ENCODE peak calls at places on chromosomes 5 and 9, in ten cellular contexts. O is stomach; Z is stimulated activated CD4-positive, alpha-beta T cell treated with anti-CD3 and anti-CD28 coated beads, Interleukin-12 subunit alpha, Interleukin-12 subunit beta, amount 100 ng/mL, for 48 hours; J is fibroblast of the aortic adventitia; W is activated CD4-positive, alpha-beta T cell treated with anti-CD3 and anti-CD28 coated beads, Interleukin-2, amount 50 U/mL, for 1 hour; Q is islet precursor cell; B is omental fat pad; P is hypothalamus; R is NCI-H1092 treated with DMSO at 0.1 percent for 48 hours; I is activated gamma-delta T cell. Y is an unnamed sample.

GRCh38 chr5:140345919-140346347 is 470 bp downstream of the HBEGF start:
- DNase-seq in O (peak), Z (no peak), J (peak), W (no peak), Q (peak), B (no peak), P (peak), R (peak), I (no peak), Y (peak)

GRCh38 chr9:105835721-105836120 is 141.4 kb downstream of the TMEM38B start:
- DNase-seq in O (no peak), Z (no peak), J (no peak), W (no peak), Q (no peak), B (no peak), P (no peak), R (peak), I (no peak), Y (no peak)

GRCh38 chr5:149576021-149576420 is 5.3 kb upstream of the ARHGEF37 start:
- DNase-seq in O (no peak), Z (no peak), J (no peak), W (no peak), Q (no peak), B (no peak), P (no peak), R (no peak), I (no peak), Y (no peak)

GRCh38 chr5:9339206-9339818 is 206.6 kb downstream of the SEMA5A start:
- DNase-seq in O (no peak), Z (no peak), J (no peak), W (no peak), Q (no peak), B (no peak), P (no peak), R (no peak), I (no peak), Y (no peak)

GRCh38 chr5:66164044-66164790 is 20.1 kb downstream of the SREK1 start:
- DNase-seq in O (no peak), Z (no peak), J (no peak), W (no peak), Q (no peak), B (no peak), P (no peak), R (no peak), I (no peak), Y (no peak)

GRCh38 chr5:95973793-95974325 is 12.2 kb upstream of the ELL2 start:
- DNase-seq in O (no peak), Z (no peak), J (peak), W (no peak), Q (peak), B (no peak), P (no peak), R (no peak), I (no peak), Y (no peak)

GRCh38 chr5:38541174-38541724 is 15.2 kb downstream of the LIFR start:
- DNase-seq in O (no peak), Z (no peak), J (no peak), W (no peak), Q (no peak), B (no peak), P (no peak), R (peak), I (no peak), Y (no peak)

GRCh38 chr9:2465921-2466460 is 155.6 kb upstream of the VLDLR start:
- DNase-seq in O (no peak), Z (no peak), J (no peak), W (no peak), Q (no peak), B (no peak), P (no peak), R (peak), I (no peak), Y (no peak)

GRCh38 chr5:87399720-87400119 is 13.0 kb downstream of the CCNH start:
- DNase-seq in O (no peak), Z (no peak), J (no peak), W (no peak), Q (no peak), B (no peak), P (no peak), R (no peak), I (no peak), Y (no peak)

GRCh38 chr5:68459093-68459492 is 243.5 kb downstream of the PIK3R1 start:
- DNase-seq in O (no peak), Z (no peak), J (no peak), W (no peak), Q (no peak), B (no peak), P (no peak), R (peak), I (no peak), Y (no peak)

GRCh38 chr9:122122903-122123632 is 30.0 kb upstream of the TTLL11 start:
- DNase-seq in O (peak), Z (peak), J (peak), W (peak), Q (peak), B (peak), P (peak), R (peak), I (no peak), Y (peak)

GRCh38 chr9:92245005-92245797 is 48.3 kb downstream of the IARS1 start:
- DNase-seq in O (no peak), Z (no peak), J (peak), W (no peak), Q (no peak), B (no peak), P (no peak), R (no peak), I (no peak), Y (no peak)

GRCh38 chr5:173327948-173328895 is at the start of gene STC2:
- DNase-seq in O (peak), Z (peak), J (peak), W (no peak), Q (peak), B (no peak), P (no peak), R (peak), I (no peak), Y (no peak)

GRCh38 chr5:61207884-61208283 is 45.6 kb upstream of the SMIM15 start:
- DNase-seq in O (no peak), Z (no peak), J (no peak), W (no peak), Q (no peak), B (no peak), P (no peak), R (no peak), I (no peak), Y (no peak)

GRCh38 chr5:181205735-181206401 is 872 bp upstream of the TRIM7 start:
- DNase-seq in O (no peak), Z (no peak), J (no peak), W (peak), Q (peak), B (no peak), P (no peak), R (no peak), I (no peak), Y (no peak)

GRCh38 chr5:135312255-135312935 is 86.6 kb downstream of the MACROH2A1 start:
- DNase-seq in O (no peak), Z (no peak), J (no peak), W (no peak), Q (no peak), B (no peak), P (no peak), R (no peak), I (no peak), Y (no peak)

GRCh38 chr5:93092349-93093105 is 488.5 kb downstream of the NR2F1-AS1 start:
- DNase-seq in O (no peak), Z (no peak), J (peak), W (no peak), Q (no peak), B (no peak), P (no peak), R (peak), I (no peak), Y (no peak)